ENCODE peak calls at places on chromosome 17, in nine cellular contexts. One of them, this sample, is unnamed.

GRCh38 chr17:21679256-21680146 is 12.8 kb upstream of the KCNJ18 start:
- DNase-seq in fibroblast of mammary gland: no peak
- DNase-seq in occipital lobe: no peak
- DNase-seq in mucosa of gallbladder: no peak
- DNase-seq in NCI-H1436: no peak
- DNase-seq in B cell: no peak
- DNase-seq in stimulated activated CD4-positive, alpha-beta T cell treated with anti-CD3 and anti-CD28 coated beads, Interleukin-12 subunit alpha, Interleukin-12 subunit beta, amount 100 ng/mL, for 4 hours: no peak
- DNase-seq in AG04450: no peak
- DNase-seq in neural crest cell: no peak
- DNase-seq in this sample: no peak

GRCh38 chr17:9672266-9672665 is 26.9 kb downstream of the USP43 start:
- DNase-seq in stimulated activated CD4-positive, alpha-beta T cell treated with anti-CD3 and anti-CD28 coated beads, Interleukin-12 subunit alpha, Interleukin-12 subunit beta, amount 100 ng/mL, for 4 hours: no peak
- DNase-seq in B cell: no peak
- DNase-seq in fibroblast of mammary gland: no peak
- DNase-seq in AG04450: no peak
- DNase-seq in occipital lobe: no peak
- DNase-seq in mucosa of gallbladder: no peak
- DNase-seq in neural crest cell: no peak
- DNase-seq in NCI-H1436: no peak
- DNase-seq in this sample: no peak

GRCh38 chr17:75654176-75654575 is 12.8 kb downstream of the RECQL5 start:
- DNase-seq in NCI-H1436: no peak
- DNase-seq in AG04450: no peak
- DNase-seq in neural crest cell: no peak
- DNase-seq in mucosa of gallbladder: no peak
- DNase-seq in B cell: no peak
- DNase-seq in fibroblast of mammary gland: peak; percentile 27
- DNase-seq in stimulated activated CD4-positive, alpha-beta T cell treated with anti-CD3 and anti-CD28 coated beads, Interleukin-12 subunit alpha, Interleukin-12 subunit beta, amount 100 ng/mL, for 4 hours: no peak
- DNase-seq in occipital lobe: no peak
- DNase-seq in this sample: no peak

GRCh38 chr17:37458805-37459204 is 30.9 kb upstream of the DUSP14 start:
- DNase-seq in mucosa of gallbladder: no peak
- DNase-seq in AG04450: peak; percentile 23
- DNase-seq in stimulated activated CD4-positive, alpha-beta T cell treated with anti-CD3 and anti-CD28 coated beads, Interleukin-12 subunit alpha, Interleukin-12 subunit beta, amount 100 ng/mL, for 4 hours: no peak
- DNase-seq in occipital lobe: no peak
- DNase-seq in NCI-H1436: no peak
- DNase-seq in neural crest cell: no peak
- DNase-seq in B cell: no peak
- DNase-seq in fibroblast of mammary gland: peak; percentile 89
- DNase-seq in this sample: no peak

GRCh38 chr17:76640550-76641380 is 2.8 kb downstream of the ST6GALNAC1 start:
- DNase-seq in AG04450: no peak
- DNase-seq in NCI-H1436: no peak
- DNase-seq in stimulated activated CD4-positive, alpha-beta T cell treated with anti-CD3 and anti-CD28 coated beads, Interleukin-12 subunit alpha, Interleukin-12 subunit beta, amount 100 ng/mL, for 4 hours: no peak
- DNase-seq in B cell: no peak
- DNase-seq in neural crest cell: no peak
- DNase-seq in mucosa of gallbladder: no peak
- DNase-seq in fibroblast of mammary gland: no peak
- DNase-seq in occipital lobe: no peak
- DNase-seq in this sample: no peak

GRCh38 chr17:78832541-78832810 is 8.1 kb downstream of the USP36 start:
- DNase-seq in neural crest cell: no peak
- DNase-seq in fibroblast of mammary gland: no peak
- DNase-seq in B cell: no peak
- DNase-seq in stimulated activated CD4-positive, alpha-beta T cell treated with anti-CD3 and anti-CD28 coated beads, Interleukin-12 subunit alpha, Interleukin-12 subunit beta, amount 100 ng/mL, for 4 hours: no peak
- DNase-seq in mucosa of gallbladder: no peak
- DNase-seq in occipital lobe: no peak
- DNase-seq in NCI-H1436: no peak
- DNase-seq in AG04450: no peak
- DNase-seq in this sample: no peak

GRCh38 chr17:38925263-38925995 is at the start of gene LASP1NB:
- DNase-seq in mucosa of gallbladder: peak; percentile 63
- DNase-seq in stimulated activated CD4-positive, alpha-beta T cell treated with anti-CD3 and anti-CD28 coated beads, Interleukin-12 subunit alpha, Interleukin-12 subunit beta, amount 100 ng/mL, for 4 hours: no peak
- DNase-seq in AG04450: no peak
- DNase-seq in B cell: no peak
- DNase-seq in neural crest cell: peak; percentile 36
- DNase-seq in fibroblast of mammary gland: peak; percentile 50
- DNase-seq in NCI-H1436: no peak
- DNase-seq in occipital lobe: peak; percentile 88
- DNase-seq in this sample: no peak

GRCh38 chr17:69447726-69448125 is 33.2 kb downstream of the MAP2K6 start:
- DNase-seq in B cell: no peak
- DNase-seq in occipital lobe: no peak
- DNase-seq in fibroblast of mammary gland: no peak
- DNase-seq in neural crest cell: no peak
- DNase-seq in stimulated activated CD4-positive, alpha-beta T cell treated with anti-CD3 and anti-CD28 coated beads, Interleukin-12 subunit alpha, Interleukin-12 subunit beta, amount 100 ng/mL, for 4 hours: no peak
- DNase-seq in AG04450: no peak
- DNase-seq in mucosa of gallbladder: peak; percentile 14
- DNase-seq in NCI-H1436: no peak
- DNase-seq in this sample: peak; percentile 56

GRCh38 chr17:49079840-49080663 is 52.5 kb upstream of the B4GALNT2 start:
- DNase-seq in AG04450: no peak
- DNase-seq in B cell: no peak
- DNase-seq in mucosa of gallbladder: no peak
- DNase-seq in fibroblast of mammary gland: no peak
- DNase-seq in stimulated activated CD4-positive, alpha-beta T cell treated with anti-CD3 and anti-CD28 coated beads, Interleukin-12 subunit alpha, Interleukin-12 subunit beta, amount 100 ng/mL, for 4 hours: no peak
- DNase-seq in neural crest cell: no peak
- DNase-seq in occipital lobe: no peak
- DNase-seq in NCI-H1436: no peak
- DNase-seq in this sample: no peak

GRCh38 chr17:71349908-71350600 is 770.8 kb upstream of the SOX9 start:
- DNase-seq in B cell: no peak
- DNase-seq in neural crest cell: no peak
- DNase-seq in stimulated activated CD4-positive, alpha-beta T cell treated with anti-CD3 and anti-CD28 coated beads, Interleukin-12 subunit alpha, Interleukin-12 subunit beta, amount 100 ng/mL, for 4 hours: no peak
- DNase-seq in mucosa of gallbladder: no peak
- DNase-seq in occipital lobe: no peak
- DNase-seq in NCI-H1436: no peak
- DNase-seq in fibroblast of mammary gland: peak; percentile 40
- DNase-seq in AG04450: no peak
- DNase-seq in this sample: no peak

GRCh38 chr17:77208217-77208808 is 67.5 kb downstream of the SEC14L1 start:
- DNase-seq in B cell: no peak
- DNase-seq in mucosa of gallbladder: peak; percentile 39
- DNase-seq in stimulated activated CD4-positive, alpha-beta T cell treated with anti-CD3 and anti-CD28 coated beads, Interleukin-12 subunit alpha, Interleukin-12 subunit beta, amount 100 ng/mL, for 4 hours: no peak
- DNase-seq in neural crest cell: no peak
- DNase-seq in NCI-H1436: no peak
- DNase-seq in AG04450: peak; percentile 10
- DNase-seq in fibroblast of mammary gland: peak; percentile 54
- DNase-seq in occipital lobe: no peak
- DNase-seq in this sample: no peak

GRCh38 chr17:77746901-77747620 is 211.4 kb upstream of the TNRC6C start:
- DNase-seq in B cell: no peak
- DNase-seq in stimulated activated CD4-positive, alpha-beta T cell treated with anti-CD3 and anti-CD28 coated beads, Interleukin-12 subunit alpha, Interleukin-12 subunit beta, amount 100 ng/mL, for 4 hours: no peak
- DNase-seq in occipital lobe: no peak
- DNase-seq in NCI-H1436: no peak
- DNase-seq in mucosa of gallbladder: no peak
- DNase-seq in AG04450: no peak
- DNase-seq in neural crest cell: no peak
- DNase-seq in fibroblast of mammary gland: no peak
- DNase-seq in this sample: no peak

GRCh38 chr17:14304222-14304844 is 3.5 kb downstream of the HS3ST3B1 start:
- DNase-seq in B cell: no peak
- DNase-seq in occipital lobe: no peak
- DNase-seq in AG04450: no peak
- DNase-seq in stimulated activated CD4-positive, alpha-beta T cell treated with anti-CD3 and anti-CD28 coated beads, Interleukin-12 subunit alpha, Interleukin-12 subunit beta, amount 100 ng/mL, for 4 hours: no peak
- DNase-seq in fibroblast of mammary gland: no peak
- DNase-seq in NCI-H1436: no peak
- DNase-seq in mucosa of gallbladder: no peak
- DNase-seq in neural crest cell: no peak
- DNase-seq in this sample: no peak

GRCh38 chr17:33964344-33964979 is 290.6 kb upstream of the CCL2 start:
- DNase-seq in NCI-H1436: no peak
- DNase-seq in stimulated activated CD4-positive, alpha-beta T cell treated with anti-CD3 and anti-CD28 coated beads, Interleukin-12 subunit alpha, Interleukin-12 subunit beta, amount 100 ng/mL, for 4 hours: no peak
- DNase-seq in B cell: peak; percentile 59
- DNase-seq in fibroblast of mammary gland: no peak
- DNase-seq in neural crest cell: no peak
- DNase-seq in AG04450: no peak
- DNase-seq in occipital lobe: no peak
- DNase-seq in mucosa of gallbladder: peak; percentile 11
- DNase-seq in this sample: no peak

GRCh38 chr17:73302189-73302588 is 9.6 kb downstream of the CDC42EP4 start:
- DNase-seq in mucosa of gallbladder: no peak
- DNase-seq in neural crest cell: no peak
- DNase-seq in fibroblast of mammary gland: peak; percentile 67
- DNase-seq in NCI-H1436: no peak
- DNase-seq in occipital lobe: no peak
- DNase-seq in AG04450: no peak
- DNase-seq in B cell: no peak
- DNase-seq in stimulated activated CD4-positive, alpha-beta T cell treated with anti-CD3 and anti-CD28 coated beads, Interleukin-12 subunit alpha, Interleukin-12 subunit beta, amount 100 ng/mL, for 4 hours: no peak
- DNase-seq in this sample: no peak

GRCh38 chr17:81373536-81374160 is 21.6 kb upstream of the BAHCC1 start:
- DNase-seq in fibroblast of mammary gland: no peak
- DNase-seq in NCI-H1436: no peak
- DNase-seq in B cell: no peak
- DNase-seq in occipital lobe: no peak
- DNase-seq in mucosa of gallbladder: no peak
- DNase-seq in neural crest cell: no peak
- DNase-seq in stimulated activated CD4-positive, alpha-beta T cell treated with anti-CD3 and anti-CD28 coated beads, Interleukin-12 subunit alpha, Interleukin-12 subunit beta, amount 100 ng/mL, for 4 hours: no peak
- DNase-seq in AG04450: no peak
- DNase-seq in this sample: no peak

GRCh38 chr17:75684924-75685323 is 17.8 kb downstream of the SAP30BP start:
- DNase-seq in AG04450: no peak
- DNase-seq in fibroblast of mammary gland: peak; percentile 44
- DNase-seq in NCI-H1436: no peak
- DNase-seq in stimulated activated CD4-positive, alpha-beta T cell treated with anti-CD3 and anti-CD28 coated beads, Interleukin-12 subunit alpha, Interleukin-12 subunit beta, amount 100 ng/mL, for 4 hours: no peak
- DNase-seq in neural crest cell: no peak
- DNase-seq in B cell: no peak
- DNase-seq in mucosa of gallbladder: peak; percentile 46
- DNase-seq in occipital lobe: no peak
- DNase-seq in this sample: no peak

GRCh38 chr17:19753661-19754463 is 5.8 kb upstream of the ALDH3A1 start:
- DNase-seq in neural crest cell: no peak
- DNase-seq in fibroblast of mammary gland: no peak
- DNase-seq in mucosa of gallbladder: peak; percentile 30
- DNase-seq in B cell: no peak
- DNase-seq in AG04450: no peak
- DNase-seq in occipital lobe: peak; percentile 17
- DNase-seq in NCI-H1436: peak; percentile 29
- DNase-seq in stimulated activated CD4-positive, alpha-beta T cell treated with anti-CD3 and anti-CD28 coated beads, Interleukin-12 subunit alpha, Interleukin-12 subunit beta, amount 100 ng/mL, for 4 hours: no peak
- DNase-seq in this sample: no peak

GRCh38 chr17:78708510-78708973 is 73.5 kb downstream of the CYTH1 start:
- DNase-seq in fibroblast of mammary gland: peak; percentile 75
- DNase-seq in occipital lobe: peak; percentile 73
- DNase-seq in neural crest cell: peak; percentile 57
- DNase-seq in mucosa of gallbladder: peak; percentile 65
- DNase-seq in stimulated activated CD4-positive, alpha-beta T cell treated with anti-CD3 and anti-CD28 coated beads, Interleukin-12 subunit alpha, Interleukin-12 subunit beta, amount 100 ng/mL, for 4 hours: peak; percentile 59
- DNase-seq in AG04450: peak; percentile 72
- DNase-seq in NCI-H1436: peak; percentile 64
- DNase-seq in B cell: peak; percentile 64
- DNase-seq in this sample: peak; percentile 65

GRCh38 chr17:27633312-27634025 is 2.5 kb downstream of the LGALS9 start:
- DNase-seq in stimulated activated CD4-positive, alpha-beta T cell treated with anti-CD3 and anti-CD28 coated beads, Interleukin-12 subunit alpha, Interleukin-12 subunit beta, amount 100 ng/mL, for 4 hours: no peak
- DNase-seq in AG04450: no peak
- DNase-seq in fibroblast of mammary gland: peak; percentile 44
- DNase-seq in B cell: no peak
- DNase-seq in occipital lobe: no peak
- DNase-seq in mucosa of gallbladder: peak; percentile 64
- DNase-seq in neural crest cell: no peak
- DNase-seq in NCI-H1436: no peak
- DNase-seq in this sample: no peak

GRCh38 chr17:76480676-76481075 is 13.3 kb downstream of the AANAT start:
- DNase-seq in stimulated activated CD4-positive, alpha-beta T cell treated with anti-CD3 and anti-CD28 coated beads, Interleukin-12 subunit alpha, Interleukin-12 subunit beta, amount 100 ng/mL, for 4 hours: no peak
- DNase-seq in NCI-H1436: no peak
- DNase-seq in fibroblast of mammary gland: no peak
- DNase-seq in neural crest cell: peak; percentile 58
- DNase-seq in AG04450: no peak
- DNase-seq in B cell: peak; percentile 51
- DNase-seq in mucosa of gallbladder: no peak
- DNase-seq in occipital lobe: no peak
- DNase-seq in this sample: no peak

GRCh38 chr17:37450090-37450489 is 39.6 kb upstream of the DUSP14 start:
- DNase-seq in AG04450: no peak
- DNase-seq in occipital lobe: no peak
- DNase-seq in mucosa of gallbladder: no peak
- DNase-seq in neural crest cell: no peak
- DNase-seq in NCI-H1436: no peak
- DNase-seq in stimulated activated CD4-positive, alpha-beta T cell treated with anti-CD3 and anti-CD28 coated beads, Interleukin-12 subunit alpha, Interleukin-12 subunit beta, amount 100 ng/mL, for 4 hours: no peak
- DNase-seq in fibroblast of mammary gland: no peak
- DNase-seq in B cell: no peak
- DNase-seq in this sample: no peak

GRCh38 chr17:78125138-78125913 is 3.2 kb downstream of the TMC6 start:
- DNase-seq in occipital lobe: no peak
- DNase-seq in neural crest cell: no peak
- DNase-seq in NCI-H1436: no peak
- DNase-seq in fibroblast of mammary gland: no peak
- DNase-seq in stimulated activated CD4-positive, alpha-beta T cell treated with anti-CD3 and anti-CD28 coated beads, Interleukin-12 subunit alpha, Interleukin-12 subunit beta, amount 100 ng/mL, for 4 hours: no peak
- DNase-seq in B cell: peak; percentile 33
- DNase-seq in AG04450: no peak
- DNase-seq in mucosa of gallbladder: no peak
- DNase-seq in this sample: no peak

GRCh38 chr17:21689604-21690003 is 2.7 kb upstream of the KCNJ18 start:
- DNase-seq in NCI-H1436: no peak
- DNase-seq in neural crest cell: no peak
- DNase-seq in mucosa of gallbladder: no peak
- DNase-seq in B cell: no peak
- DNase-seq in AG04450: peak; percentile 42
- DNase-seq in fibroblast of mammary gland: peak; percentile 95
- DNase-seq in stimulated activated CD4-positive, alpha-beta T cell treated with anti-CD3 and anti-CD28 coated beads, Interleukin-12 subunit alpha, Interleukin-12 subunit beta, amount 100 ng/mL, for 4 hours: no peak
- DNase-seq in occipital lobe: peak; percentile 33
- DNase-seq in this sample: no peak

GRCh38 chr17:57515662-57516211 is 229.4 kb downstream of the CCDC182 start:
- DNase-seq in AG04450: no peak
- DNase-seq in neural crest cell: no peak
- DNase-seq in fibroblast of mammary gland: no peak
- DNase-seq in stimulated activated CD4-positive, alpha-beta T cell treated with anti-CD3 and anti-CD28 coated beads, Interleukin-12 subunit alpha, Interleukin-12 subunit beta, amount 100 ng/mL, for 4 hours: no peak
- DNase-seq in NCI-H1436: no peak
- DNase-seq in B cell: no peak
- DNase-seq in occipital lobe: no peak
- DNase-seq in mucosa of gallbladder: no peak
- DNase-seq in this sample: no peak

GRCh38 chr17:39400547-39401411 is 647 bp downstream of the FBXL20 start:
- DNase-seq in neural crest cell: no peak
- DNase-seq in AG04450: no peak
- DNase-seq in NCI-H1436: no peak
- DNase-seq in stimulated activated CD4-positive, alpha-beta T cell treated with anti-CD3 and anti-CD28 coated beads, Interleukin-12 subunit alpha, Interleukin-12 subunit beta, amount 100 ng/mL, for 4 hours: peak; percentile 4
- DNase-seq in mucosa of gallbladder: peak; percentile 10
- DNase-seq in fibroblast of mammary gland: no peak
- DNase-seq in B cell: no peak
- DNase-seq in occipital lobe: no peak
- DNase-seq in this sample: peak; percentile 24

GRCh38 chr17:15883617-15884111 is 61.3 kb upstream of the ADORA2B start:
- DNase-seq in AG04450: peak; percentile 62
- DNase-seq in fibroblast of mammary gland: peak; percentile 92
- DNase-seq in B cell: no peak
- DNase-seq in neural crest cell: no peak
- DNase-seq in mucosa of gallbladder: no peak
- DNase-seq in occipital lobe: no peak
- DNase-seq in NCI-H1436: no peak
- DNase-seq in stimulated activated CD4-positive, alpha-beta T cell treated with anti-CD3 and anti-CD28 coated beads, Interleukin-12 subunit alpha, Interleukin-12 subunit beta, amount 100 ng/mL, for 4 hours: no peak
- DNase-seq in this sample: no peak

GRCh38 chr17:43092891-43093290 is 32.3 kb downstream of the BRCA1 start:
- DNase-seq in stimulated activated CD4-positive, alpha-beta T cell treated with anti-CD3 and anti-CD28 coated beads, Interleukin-12 subunit alpha, Interleukin-12 subunit beta, amount 100 ng/mL, for 4 hours: no peak
- DNase-seq in fibroblast of mammary gland: peak; percentile 88
- DNase-seq in B cell: no peak
- DNase-seq in NCI-H1436: no peak
- DNase-seq in neural crest cell: no peak
- DNase-seq in occipital lobe: no peak
- DNase-seq in mucosa of gallbladder: no peak
- DNase-seq in AG04450: no peak
- DNase-seq in this sample: no peak

GRCh38 chr17:4436381-4436780 is 2.6 kb downstream of the SPNS3 start:
- DNase-seq in AG04450: no peak
- DNase-seq in neural crest cell: no peak
- DNase-seq in stimulated activated CD4-positive, alpha-beta T cell treated with anti-CD3 and anti-CD28 coated beads, Interleukin-12 subunit alpha, Interleukin-12 subunit beta, amount 100 ng/mL, for 4 hours: no peak
- DNase-seq in fibroblast of mammary gland: no peak
- DNase-seq in occipital lobe: no peak
- DNase-seq in B cell: no peak
- DNase-seq in mucosa of gallbladder: no peak
- DNase-seq in NCI-H1436: no peak
- DNase-seq in this sample: no peak

GRCh38 chr17:41733348-41734138 is 900 bp downstream of the HAP1 start:
- DNase-seq in stimulated activated CD4-positive, alpha-beta T cell treated with anti-CD3 and anti-CD28 coated beads, Interleukin-12 subunit alpha, Interleukin-12 subunit beta, amount 100 ng/mL, for 4 hours: no peak
- DNase-seq in B cell: peak; percentile 52
- DNase-seq in fibroblast of mammary gland: no peak
- DNase-seq in mucosa of gallbladder: no peak
- DNase-seq in AG04450: no peak
- DNase-seq in occipital lobe: no peak
- DNase-seq in neural crest cell: no peak
- DNase-seq in NCI-H1436: no peak
- DNase-seq in this sample: no peak